ENCODE peak calls at places on chromosome 11, in seven cellular contexts. V is ecto neural progenitor cell, G is KBM-7, H is NT2/D1, U is GM04503, B is GM13977, K is NCI-H1092 treated with DMSO at 0.1 percent for 48 hours. M is an unnamed sample.

GRCh38 chr11:90288207-90288821 is 65.5 kb upstream of the CHORDC1 start:
- DNase-seq in V (no peak), K (peak; percentile 51), H (peak; percentile 25), B (peak; percentile 34), G (peak; percentile 25), U (no peak), M (peak; percentile 68)

GRCh38 chr11:104332110-104332509 is 168.2 kb upstream of the PDGFD start:
- DNase-seq in U (no peak), G (no peak), B (no peak), V (peak; percentile 56), K (no peak), H (peak; percentile 44), M (peak; percentile 75)

GRCh38 chr11:128879817-128880216 is 11.3 kb upstream of the KCNJ5 start:
- DNase-seq in K (no peak), B (no peak), H (peak; percentile 63), V (no peak), U (no peak), G (no peak), M (no peak)

GRCh38 chr11:67468509-67468834 is 579 bp downstream of the TMEM134 start:
- DNase-seq in V (no peak), H (no peak), B (no peak), U (no peak), G (no peak), K (no peak), M (peak; percentile 46)

GRCh38 chr11:77130763-77131513 is 2.9 kb downstream of the MYO7A start:
- DNase-seq in U (no peak), H (no peak), V (no peak), G (no peak), K (no peak), B (no peak), M (peak; percentile 78)

GRCh38 chr11:32094931-32095330 is 4.1 kb downstream of the RCN1 start:
- DNase-seq in H (no peak), V (no peak), K (no peak), G (no peak), U (no peak), B (no peak), M (no peak)

GRCh38 chr11:88484873-88485621 is 147.5 kb upstream of the CTSC start:
- DNase-seq in K (no peak), V (no peak), B (peak; percentile 45), G (peak; percentile 66), H (peak; percentile 27), U (no peak), M (peak; percentile 77)

GRCh38 chr11:5514841-5515240 is 1.7 kb downstream of the UBQLNL start:
- DNase-seq in H (no peak), V (no peak), B (no peak), K (no peak), U (no peak), G (no peak), M (no peak)

GRCh38 chr11:35005156-35005780 is 88.8 kb downstream of the PDHX start:
- DNase-seq in U (no peak), V (no peak), K (no peak), H (no peak), B (no peak), G (no peak), M (peak; percentile 83)

GRCh38 chr11:109017489-109017888 is 352.6 kb downstream of the DDX10 start:
- DNase-seq in G (no peak), K (no peak), H (no peak), V (no peak), U (no peak), B (no peak), M (no peak)

GRCh38 chr11:117182551-117182935 is 4.0 kb downstream of the SIDT2 start:
- DNase-seq in U (no peak), H (no peak), K (no peak), V (no peak), G (no peak), B (no peak), M (no peak)

GRCh38 chr11:10303558-10304363 is 1.1 kb upstream of the ADM start:
- DNase-seq in U (no peak), V (no peak), G (peak; percentile 60), H (no peak), K (peak; percentile 54), B (no peak), M (peak; percentile 66)

GRCh38 chr11:107836811-107837210 is 21.8 kb downstream of the SLC35F2 start:
- DNase-seq in G (no peak), H (no peak), K (no peak), B (no peak), V (no peak), U (no peak), M (no peak)